ENCODE peak calls at places on chromosomes 12 and 14, in five cellular contexts. H is endothelial cell of umbilical vein, Z is lower lobe of right lung, V is IMR-90, Q is right lobe of liver. K is an unnamed sample.

GRCh38 chr14:101354726-101355125 is 206.6 kb upstream of the DIO3 start:
- DNase-seq in V (no peak), H (no peak), Q (no peak), Z (no peak), K (no peak)

GRCh38 chr12:72974954-72975555 is 702.9 kb downstream of the TRHDE start:
- DNase-seq in V (no peak), H (no peak), Q (no peak), Z (no peak), K (no peak)

GRCh38 chr14:70812124-70812818 is 3.0 kb upstream of the MAP3K9 start:
- DNase-seq in Z (no peak), Q (no peak), V (no peak), H (no peak), K (no peak)

GRCh38 chr14:39247256-39247655 is 13.5 kb downstream of the MIA2 start:
- DNase-seq in Z (no peak), H (no peak), V (peak; percentile 93), Q (no peak), K (peak; percentile 91)

GRCh38 chr12:20101046-20101445 is 267.3 kb upstream of the PDE3A start:
- DNase-seq in Z (no peak), H (no peak), V (peak; percentile 6), Q (no peak), K (peak; percentile 36)

GRCh38 chr14:44701563-44702263 is 194.6 kb upstream of the FSCB start:
- DNase-seq in V (peak; percentile 2), H (no peak), Q (no peak), Z (no peak), K (no peak)

GRCh38 chr12:23722655-23723054 is 226.8 kb downstream of the SOX5 start:
- DNase-seq in Z (no peak), Q (no peak), V (no peak), H (no peak), K (no peak)

GRCh38 chr12:127599441-127599840 is 667.5 kb upstream of the TMEM132C start:
- DNase-seq in Q (no peak), Z (no peak), H (no peak), V (no peak), K (no peak)

GRCh38 chr14:73787760-73788508 is 63.7 kb upstream of the PTGR2 start:
- DNase-seq in Q (no peak), V (peak; percentile 55), H (peak; percentile 56), Z (no peak), K (peak; percentile 87)

GRCh38 chr14:68704736-68705720 is 87.8 kb downstream of the ZFP36L1 start:
- DNase-seq in Z (no peak), H (no peak), Q (peak; percentile 43), V (peak; percentile 44), K (peak; percentile 92)
- H3K4me3 ChIP-seq in Z (no peak overlapping the region), H (no peak overlapping the region), Q (no peak overlapping the region), V (no peak overlapping the region), K (no peak overlapping the region)

DNA sequence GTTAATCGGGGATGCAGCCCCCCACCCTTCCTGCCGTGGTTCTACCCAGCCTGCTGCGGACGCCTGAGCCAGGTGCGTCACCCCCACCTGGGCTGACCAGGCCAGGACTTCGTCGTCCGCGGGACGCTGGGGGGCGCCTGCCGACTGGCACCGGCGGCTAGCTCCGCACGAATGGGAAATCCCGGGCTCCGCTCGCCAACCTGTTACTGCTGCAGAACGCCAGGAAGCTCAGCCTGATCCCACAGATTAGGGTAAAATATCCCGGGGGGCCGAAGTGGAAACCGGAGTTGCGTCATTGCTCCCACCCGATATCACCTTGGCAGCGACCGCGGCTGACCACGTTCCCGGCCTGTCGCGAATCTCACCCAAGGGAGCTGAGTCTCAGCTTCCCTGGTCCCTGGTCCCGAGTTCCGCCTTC is 528 bp upstream of the VDR start:
- DNase-seq in V (no peak), Z (peak; percentile 81), Q (no peak), H (no peak), K (peak; percentile 53)
- H3K4me1 ChIP-seq in V (peaks cover 18% of the 10 kb centered on the region), Z (peaks cover 43% of the 10 kb centered on the region), Q (peaks cover 6% of the 10 kb centered on the region), H (peaks cover 20% of the 10 kb centered on the region), K (peaks cover 37% of the 10 kb centered on the region)

DNA sequence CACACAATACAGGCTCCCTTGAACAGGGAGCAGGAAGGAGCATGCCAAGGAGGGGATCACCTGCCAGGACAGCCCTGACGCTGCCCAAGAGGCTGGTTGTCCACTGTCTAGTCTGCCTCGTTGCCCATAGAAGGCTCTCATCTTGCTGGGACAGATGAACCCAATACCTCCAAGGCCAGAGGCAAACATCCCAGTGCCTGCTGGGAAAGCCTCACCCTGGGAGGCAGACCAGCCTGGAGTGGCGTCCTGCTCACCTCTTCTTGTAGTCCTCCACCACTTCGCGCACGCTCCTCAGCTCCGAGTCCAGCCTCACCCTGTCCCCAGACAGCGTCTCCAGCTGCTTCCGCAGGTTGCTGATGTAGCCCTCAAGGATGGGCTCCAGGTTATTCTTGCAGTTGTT is 2.4 kb downstream of the KRT73 start:
- DNase-seq in Q (no peak), Z (no peak), V (no peak), H (no peak), K (no peak)
- H3K4me3 ChIP-seq in Q (no peak overlapping the region), Z (no peak overlapping the region), V (no peak overlapping the region), H (no peak overlapping the region), K (no peak overlapping the region)

GRCh38 chr12:2286051-2286450 is 233.3 kb downstream of the CACNA1C start:
- DNase-seq in Q (no peak), H (no peak), Z (no peak), V (no peak), K (no peak)
- H3K4me1 ChIP-seq in Q (no peaks in the 10 kb centered on the region), H (no peaks in the 10 kb centered on the region), Z (peaks cover 61% of the 10 kb centered on the region), V (peaks cover 44% of the 10 kb centered on the region), K (peaks cover 68% of the 10 kb centered on the region)

DNA sequence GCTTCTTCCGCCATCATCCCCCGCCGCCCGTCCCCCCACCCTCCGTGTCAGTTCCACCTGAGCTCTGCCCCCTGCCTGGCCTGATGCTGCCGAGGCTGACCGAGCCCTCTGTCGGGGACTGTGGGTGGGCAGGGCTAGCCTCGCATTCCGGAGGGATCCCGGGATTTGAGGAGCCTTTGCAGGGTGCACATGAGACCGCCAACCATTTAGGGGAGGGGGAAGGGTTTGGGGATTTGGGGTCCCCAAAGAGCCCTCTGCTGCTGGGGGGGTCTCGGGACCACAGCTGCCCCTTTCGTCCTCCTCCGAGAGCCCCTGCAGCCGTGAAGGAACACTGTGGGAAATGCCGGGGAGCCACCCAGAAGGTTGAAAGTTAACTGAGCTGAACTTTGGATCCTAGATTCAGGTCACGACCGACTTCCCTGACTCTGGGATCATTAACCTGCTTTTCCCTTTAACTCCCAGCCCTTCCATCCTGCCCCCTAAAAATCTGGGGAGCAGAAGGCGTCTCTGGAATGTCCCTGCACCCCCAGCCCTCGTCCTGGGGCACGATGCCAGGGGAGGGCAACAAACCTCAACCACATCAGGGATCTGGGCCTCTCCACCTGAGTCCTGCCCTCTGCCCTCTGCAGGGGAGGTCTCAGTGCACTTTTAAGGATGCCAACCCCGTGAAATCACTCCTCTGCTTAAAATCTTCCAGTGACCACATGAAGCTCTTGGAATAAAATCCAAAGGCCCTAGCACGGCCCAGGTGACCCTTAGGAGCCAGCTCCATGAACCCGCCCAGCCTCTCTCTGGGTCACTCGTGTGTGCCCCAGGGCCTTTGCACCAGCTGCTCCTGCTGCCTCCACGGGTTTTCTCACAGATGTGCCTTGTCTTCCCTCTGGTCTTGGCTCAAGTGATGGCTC is 94.9 kb downstream of the RFLNA start:
- DNase-seq in Z (no peak), H (no peak), V (no peak), Q (peak; percentile 68), K (no peak)
- H3K4me3 ChIP-seq in Z (peak overlapping the region; percentile 68), H (peak overlapping the region; percentile 42), V (no peak overlapping the region), Q (peak overlapping the region; percentile 59), K (peak overlapping the region; percentile 95)

DNA sequence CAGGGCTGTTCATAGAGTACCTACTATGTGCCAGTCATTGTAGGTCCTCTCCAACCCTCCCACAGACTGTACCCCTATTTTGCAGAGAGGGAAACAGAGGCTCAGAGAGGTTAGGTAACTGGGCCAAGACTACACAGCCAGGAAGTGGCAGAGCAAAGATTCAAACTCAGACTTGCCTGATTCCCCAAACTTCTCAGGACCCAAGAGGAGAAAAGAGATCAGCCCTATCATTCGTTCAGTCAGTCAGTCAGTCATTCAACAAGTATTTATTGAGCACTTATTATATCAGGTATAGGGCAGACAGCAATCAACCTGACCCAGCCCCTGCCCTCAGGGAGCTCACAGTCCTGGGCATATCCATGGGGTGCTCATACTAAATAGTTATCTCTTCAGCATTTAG is 39.6 kb upstream of the CORO1C start:
- DNase-seq in H (no peak), V (no peak), Z (no peak), Q (no peak), K (no peak)
- H3K4me1 ChIP-seq in H (no peaks in the 10 kb centered on the region), V (peaks cover 8% of the 10 kb centered on the region), Z (peaks cover 36% of the 10 kb centered on the region), Q (peaks cover 15% of the 10 kb centered on the region), K (peaks cover 4% of the 10 kb centered on the region)